ENCODE peak calls at places on chromosomes 13 and 19, in seven cellular contexts. Y, U, Z, J, L, E and R are unnamed samples. For H3K4me1 and H3K27me3, the result is how much of the 10 kb centered on the place peaks cover.

GRCh38 chr13:92494915-92495314 is 731.7 kb upstream of the GPC6 start:
- DNase-seq in Y (no peak), U (no peak), Z (no peak), J (no peak), L (no peak), E (no peak), R (no peak)

GRCh38 chr19:5691930-5692784 is 2.1 kb downstream of the RPL36 start:
- DNase-seq in Y (peak), U (peak), Z (peak), J (no peak), L (peak), E (peak), R (no peak)

GRCh38 chr13:88103824-88104223 is 432.7 kb downstream of the SLITRK5 start:
- DNase-seq in Y (no peak), U (no peak), Z (peak), J (no peak), L (no peak), E (no peak), R (no peak)

GRCh38 chr13:33363328-33363727 is 77.8 kb upstream of the STARD13 start:
- DNase-seq in Y (no peak), U (no peak), Z (no peak), J (no peak), L (no peak), E (no peak), R (no peak)

GRCh38 chr13:24997367-24997967 is 98.5 kb upstream of the PABPC3 start:
- DNase-seq in Y (no peak), U (no peak), Z (peak), J (peak), L (peak), E (peak), R (no peak)

GRCh38 chr13:94192576-94192975 is 286.9 kb downstream of the DCT start:
- DNase-seq in Y (no peak), U (no peak), Z (peak), J (no peak), L (no peak), E (peak), R (peak)

GRCh38 chr19:57947419-57948134 is at the start of gene ZNF256:
- DNase-seq in Y (peak), U (peak), Z (no peak), J (peak), L (peak), E (peak), R (peak)

GRCh38 chr19:46904114-46905060 is 43.6 kb downstream of the ARHGAP35 start:
- DNase-seq in Y (peak), U (no peak), Z (no peak), J (no peak), L (peak), E (peak), R (no peak)

GRCh38 chr13:33711441-33711840 is 106.5 kb upstream of the RFC3 start:
- DNase-seq in Y (no peak), U (no peak), Z (no peak), J (no peak), L (no peak), E (no peak), R (no peak)

GRCh38 chr19:17950310-17951150 is 16.4 kb upstream of the KCNN1 start:
- DNase-seq in Y (no peak), U (no peak), Z (no peak), J (peak), L (no peak), E (no peak), R (no peak)
- H3K4me1 ChIP-seq in Y (under half), U (under half), Z (under half), J (half or more), L (under half), E (under half), R (under half)

GRCh38 chr13:112131081-112131739 is 64.3 kb downstream of the SOX1 start:
- DNase-seq in Y (no peak), U (peak), Z (no peak), J (no peak), L (no peak), E (no peak), R (no peak)

GRCh38 chr13:112131740-112132113 is 64.8 kb downstream of the SOX1 start:
- DNase-seq in Y (no peak), U (peak), Z (no peak), J (no peak), L (no peak), E (no peak), R (no peak)

GRCh38 chr13:112133489-112134149 is 66.7 kb downstream of the SOX1 start:
- DNase-seq in Y (no peak), U (peak), Z (no peak), J (no peak), L (no peak), E (no peak), R (no peak)

GRCh38 chr13:112132142-112132541 is 65.2 kb downstream of the SOX1 start:
- DNase-seq in Y (no peak), U (peak), Z (no peak), J (no peak), L (no peak), E (no peak), R (no peak)

GRCh38 chr13:112132619-112133018 is 65.7 kb downstream of the SOX1 start:
- DNase-seq in Y (no peak), U (peak), Z (no peak), J (no peak), L (no peak), E (no peak), R (no peak)
- H3K4me3 ChIP-seq in Y (no peak), U (no peak), Z (no peak), J (no peak), L (no peak), E (no peak), R (no peak)

GRCh38 chr19:11446271-11446651 is 10.8 kb downstream of the PRKCSH start:
- DNase-seq in Y (no peak), U (no peak), Z (no peak), J (no peak), L (no peak), E (no peak), R (no peak)
- H3K27me3 ChIP-seq in Y (under half), U (under half), Z (under half), J (under half), L (under half), E (under half), R (under half)

GRCh38 chr19:51251453-51251790 is 542 bp downstream of the SIGLECL1 start:
- DNase-seq in Y (no peak), U (no peak), Z (no peak), J (no peak), L (no peak), E (no peak), R (no peak)

GRCh38 chr19:51242881-51243280 is 8.0 kb upstream of the SIGLECL1 start:
- DNase-seq in Y (no peak), U (no peak), Z (no peak), J (no peak), L (no peak), E (no peak), R (no peak)

GRCh38 chr19:51250786-51251452 is at the start of gene SIGLECL1:
- DNase-seq in Y (no peak), U (no peak), Z (no peak), J (no peak), L (no peak), E (no peak), R (no peak)

GRCh38 chr19:51247972-51248371 is 2.9 kb upstream of the SIGLECL1 start:
- DNase-seq in Y (no peak), U (no peak), Z (no peak), J (no peak), L (no peak), E (no peak), R (no peak)

DNA sequence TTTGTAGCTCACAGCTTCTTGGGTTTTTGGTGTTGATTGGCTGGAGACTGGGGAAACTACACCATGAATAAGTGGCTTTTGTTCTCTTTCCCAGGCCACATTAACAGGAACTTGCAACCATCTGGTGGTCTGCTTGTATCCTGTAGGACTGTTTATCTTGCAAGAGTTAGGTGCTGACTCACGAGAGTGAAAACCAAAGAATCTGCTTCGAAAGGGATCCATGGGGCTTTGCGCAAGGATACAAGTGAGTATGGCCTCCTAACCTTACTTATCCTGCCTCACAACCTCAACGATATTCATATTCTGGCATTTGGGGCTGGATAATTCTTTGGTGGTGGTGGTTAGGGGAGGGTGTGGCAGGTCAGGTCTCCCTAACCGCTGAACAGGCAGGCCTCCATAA is 4.7 kb upstream of the SIGLECL1 start:
- DNase-seq in Y (no peak), U (no peak), Z (no peak), J (no peak), L (no peak), E (peak), R (no peak)
- H3K4me1 ChIP-seq in Y (under half), U (under half), Z (under half), J (under half), L (under half), E (under half), R (under half)

DNA sequence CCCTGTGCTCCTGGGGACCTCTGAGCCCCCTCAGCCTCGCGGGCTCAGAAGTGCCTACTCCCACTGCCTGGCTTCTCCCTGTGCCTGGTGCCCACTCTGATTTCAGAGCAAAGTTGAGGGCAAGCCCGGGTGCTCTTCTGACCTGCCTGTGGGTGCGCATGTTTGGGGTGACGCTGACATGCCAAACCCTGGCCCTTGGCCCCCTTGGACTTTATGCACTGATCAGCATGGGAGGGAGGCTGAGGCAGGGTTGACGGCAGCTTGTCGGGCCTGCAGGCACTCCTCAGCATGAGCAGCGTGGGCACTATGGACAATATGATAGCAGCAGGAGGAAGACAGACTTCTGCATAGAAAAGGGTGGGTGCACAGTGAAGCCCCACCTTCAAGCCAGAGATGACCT is 279.3 kb upstream of the KLF12 start:
- DNase-seq in Y (no peak), U (no peak), Z (no peak), J (no peak), L (no peak), E (no peak), R (no peak)
- H3K4me3 ChIP-seq in Y (no peak), U (no peak), Z (no peak), J (no peak), L (no peak), E (no peak), R (no peak)

DNA sequence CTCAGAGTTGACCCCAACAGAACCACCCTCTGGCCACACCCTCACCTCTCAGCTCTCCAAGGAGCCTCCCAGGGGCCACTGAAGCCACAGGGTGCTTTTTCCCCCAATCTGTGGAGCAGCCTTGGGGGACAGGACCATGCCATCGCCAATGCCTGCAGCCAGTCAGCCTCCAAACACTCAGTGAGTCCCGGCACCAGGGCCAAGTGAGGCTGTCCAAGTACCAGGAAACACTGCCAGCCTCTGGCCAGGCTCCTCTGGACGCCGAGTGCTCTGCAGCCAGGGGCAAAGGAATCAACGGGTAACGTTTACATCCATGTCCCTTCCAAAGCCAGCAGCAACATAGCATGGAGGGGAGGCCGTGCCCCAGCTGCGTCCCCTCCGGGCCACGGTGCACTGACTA is 9.5 kb upstream of the COMP start:
- DNase-seq in Y (no peak), U (no peak), Z (no peak), J (no peak), L (no peak), E (no peak), R (no peak)
- H3K27me3 ChIP-seq in Y (half or more), U (under half), Z (half or more), J (under half), L (under half), E (under half), R (under half)

GRCh38 chr19:38111898-38112297 is 112.1 kb downstream of the DPF1 start:
- DNase-seq in Y (no peak), U (no peak), Z (no peak), J (no peak), L (no peak), E (no peak), R (no peak)

GRCh38 chr19:38114651-38115050 is 109.4 kb downstream of the DPF1 start:
- DNase-seq in Y (no peak), U (no peak), Z (no peak), J (no peak), L (no peak), E (no peak), R (no peak)

GRCh38 chr19:38120471-38121030 is 103.5 kb downstream of the DPF1 start:
- DNase-seq in Y (no peak), U (no peak), Z (no peak), J (no peak), L (no peak), E (no peak), R (no peak)

GRCh38 chr19:38118176-38118575 is 105.8 kb downstream of the DPF1 start:
- DNase-seq in Y (no peak), U (no peak), Z (no peak), J (no peak), L (no peak), E (no peak), R (no peak)

DNA sequence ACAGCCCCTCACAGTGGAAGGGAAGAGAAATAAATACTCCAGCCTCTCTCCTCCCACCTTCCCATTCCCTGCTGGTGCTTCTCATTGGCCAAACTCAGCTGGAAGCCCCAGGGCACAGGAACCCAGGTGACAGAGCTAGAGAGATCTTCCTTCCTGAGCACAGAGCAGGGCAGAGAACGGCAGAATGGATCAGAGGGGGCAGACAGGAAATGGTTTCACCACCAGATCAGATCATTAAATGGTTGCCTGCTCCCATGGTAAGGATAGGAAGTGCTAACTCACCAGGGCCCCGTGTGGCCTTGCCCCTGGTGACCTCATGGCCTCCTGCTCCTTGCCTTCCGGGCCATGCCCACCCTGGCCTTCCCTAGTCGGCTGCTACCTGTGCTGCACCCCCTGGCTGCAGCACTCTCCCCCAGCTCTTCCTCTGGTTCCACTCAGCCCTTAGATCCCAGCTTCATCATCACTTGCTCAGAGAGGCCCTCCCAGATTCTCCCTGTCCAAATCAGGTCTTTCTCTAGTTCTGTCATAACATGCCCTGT is 108.7 kb downstream of the DPF1 start:
- DNase-seq in Y (no peak), U (no peak), Z (no peak), J (no peak), L (no peak), E (no peak), R (no peak)
- H3K4me1 ChIP-seq in Y (under half), U (under half), Z (under half), J (under half), L (under half), E (under half), R (under half)

DNA sequence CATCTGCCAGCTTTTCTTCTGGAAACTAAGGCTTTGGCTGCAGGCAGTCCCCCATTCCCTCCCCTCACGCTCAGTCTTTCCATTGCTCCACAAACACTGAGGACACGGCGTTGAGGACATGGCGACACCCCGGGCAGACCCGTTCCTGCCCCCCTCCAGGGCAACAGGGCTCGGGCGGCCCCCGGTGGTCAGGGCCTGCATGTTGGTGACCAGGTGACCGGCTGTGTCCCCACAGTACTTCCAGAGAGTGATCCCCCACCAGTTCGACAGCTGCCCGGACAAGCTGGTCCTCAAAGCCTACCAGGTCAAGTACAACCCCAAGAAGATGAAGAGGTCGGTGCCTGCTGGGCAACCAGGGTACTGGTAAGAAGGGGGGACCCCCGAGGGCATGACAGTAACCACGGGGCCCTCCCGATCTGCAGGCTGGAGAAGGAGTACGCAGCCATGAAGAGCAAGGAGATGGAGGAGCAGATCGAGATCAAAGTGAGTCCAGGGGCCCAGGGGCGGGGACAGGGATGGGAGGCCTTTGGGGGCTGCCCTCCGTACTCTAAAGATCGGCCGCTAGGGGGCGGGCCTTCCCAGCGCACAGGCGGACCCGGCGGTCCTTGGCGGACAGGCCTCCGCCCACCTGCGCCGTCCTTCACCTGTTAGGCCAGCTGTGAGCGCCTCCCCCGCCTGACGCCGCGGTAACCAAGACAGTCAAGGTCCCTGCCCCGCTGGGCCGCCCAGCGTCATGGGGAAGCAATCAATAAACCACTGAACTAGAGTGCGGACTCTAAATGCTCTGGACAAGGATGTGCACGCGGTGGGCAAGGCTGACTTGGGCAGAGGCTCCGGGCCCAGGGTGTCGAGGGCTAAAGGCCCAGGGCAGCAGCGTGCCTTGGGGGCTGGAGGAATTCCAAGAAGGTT is 21.1 kb downstream of the PRR36 start:
- DNase-seq in Y (peak), U (peak), Z (peak), J (peak), L (peak), E (peak), R (peak)
- H3K4me3 ChIP-seq in Y (no peak), U (no peak), Z (no peak), J (no peak), L (no peak), E (no peak), R (peak)

DNA sequence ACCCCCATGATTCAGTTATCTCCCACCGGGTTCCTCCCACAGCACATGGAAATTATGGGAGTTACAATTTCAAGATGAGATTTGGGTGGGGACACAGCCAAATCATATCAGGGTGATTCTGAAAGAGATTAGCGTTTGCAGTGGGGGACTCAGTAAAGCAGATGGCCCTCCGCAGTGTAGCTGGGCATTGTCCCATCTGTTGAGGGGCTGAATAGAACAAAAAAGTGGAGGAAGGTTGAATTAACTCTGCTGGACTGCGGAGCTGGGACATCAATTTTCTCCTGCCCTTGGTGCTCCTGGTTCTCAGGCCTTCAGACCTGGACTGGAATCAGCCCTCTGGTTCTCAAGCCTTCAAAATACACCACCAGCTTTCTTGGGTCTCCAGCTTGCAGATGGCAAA is 55.2 kb upstream of the CACNA1A start:
- DNase-seq in Y (no peak), U (no peak), Z (no peak), J (no peak), L (no peak), E (no peak), R (no peak)
- H3K27me3 ChIP-seq in Y (under half), U (under half), Z (half or more), J (under half), L (under half), E (under half), R (under half)

GRCh38 chr13:98494769-98495168 is 82.1 kb downstream of the STK24 start:
- DNase-seq in Y (no peak), U (no peak), Z (no peak), J (no peak), L (no peak), E (no peak), R (no peak)
- H3K4me1 ChIP-seq in Y (half or more), U (under half), Z (under half), J (under half), L (under half), E (under half), R (under half)